ENCODE peak calls at places on chromosomes 11 and 22, in seven cellular contexts. E, M, H, D, G, P and B are unnamed samples.
A peak's percentile ranks its signal among the peaks of the same experiment; 100 is the strongest.

GRCh38 chr22:47626428-47627390 is 864.3 kb downstream of the TBC1D22A start:
- DNase-seq in H (no peak), M (no peak), G (no peak), E (no peak), P (no peak), D (no peak), B (no peak)

GRCh38 chr11:29282088-29282487 is 734.7 kb downstream of the KCNA4 start:
- DNase-seq in D (no peak), P (no peak), G (no peak), E (peak; percentile 74), M (no peak), H (no peak), B (no peak)

GRCh38 chr22:29156507-29156906 is 49.2 kb upstream of the EMID1 start:
- DNase-seq in E (no peak), D (no peak), M (peak; percentile 82), G (no peak), P (no peak), H (no peak), B (peak; percentile 64)

GRCh38 chr11:126578021-126578420 is 222.5 kb downstream of the ST3GAL4 start:
- DNase-seq in M (no peak), E (no peak), P (no peak), H (no peak), D (no peak), G (no peak), B (no peak)

GRCh38 chr11:111408789-111409727 is 30.0 kb upstream of the POU2AF1 start:
- DNase-seq in P (no peak), G (no peak), D (no peak), E (no peak), H (no peak), M (no peak), B (no peak)

GRCh38 chr11:110896358-110896757 is 184.1 kb upstream of the ARHGAP20 start:
- DNase-seq in D (no peak), E (peak; percentile 28), H (no peak), G (no peak), P (no peak), M (no peak), B (no peak)

GRCh38 chr11:29634248-29634647 is 382.6 kb downstream of the KCNA4 start:
- DNase-seq in P (no peak), D (no peak), G (no peak), M (peak; percentile 27), E (no peak), H (no peak), B (peak; percentile 8)

GRCh38 chr22:20062043-20062765 is 17.8 kb upstream of the DGCR8 start:
- DNase-seq in M (no peak), P (no peak), D (no peak), E (no peak), H (no peak), G (no peak), B (no peak)

GRCh38 chr11:114782650-114783310 is 104.5 kb downstream of the NXPE2 start:
- DNase-seq in M (no peak), H (no peak), P (no peak), E (no peak), D (no peak), G (no peak), B (no peak)

GRCh38 chr22:27132400-27132799 is 475.0 kb downstream of the MIAT start:
- DNase-seq in P (no peak), M (no peak), D (no peak), E (no peak), H (no peak), G (no peak), B (no peak)

GRCh38 chr11:131644204-131644603 is 273.8 kb downstream of the NTM start:
- DNase-seq in G (no peak), M (no peak), H (no peak), D (no peak), E (no peak), P (no peak), B (no peak)

GRCh38 chr11:32888805-32889204 is 3.8 kb upstream of the QSER1 start:
- DNase-seq in P (no peak), G (no peak), E (peak; percentile 50), D (no peak), H (no peak), M (no peak), B (no peak)

GRCh38 chr22:46381142-46381541 is 45.6 kb downstream of the TRMU start:
- DNase-seq in P (no peak), D (no peak), M (no peak), H (no peak), G (no peak), E (no peak), B (no peak)

GRCh38 chr11:70595452-70595851 is 197.1 kb downstream of the CTTN start:
- DNase-seq in H (no peak), D (no peak), E (no peak), M (no peak), P (no peak), G (no peak), B (no peak)

GRCh38 chr11:104637652-104638170 is 260.5 kb downstream of the CASP12 start:
- DNase-seq in G (no peak), M (peak; percentile 19), H (no peak), E (no peak), P (no peak), D (no peak), B (peak; percentile 9)

GRCh38 chr11:126363706-126364245 is 8.3 kb downstream of the ST3GAL4 start:
- DNase-seq in P (no peak), M (no peak), D (no peak), G (no peak), E (no peak), H (no peak), B (peak; percentile 73)

GRCh38 chr11:61773356-61773755 is 19.0 kb downstream of the TMEM258 start:
- DNase-seq in D (no peak), G (no peak), P (no peak), E (no peak), M (no peak), H (no peak), B (peak; percentile 43)

GRCh38 chr11:10623797-10624761 is 55.6 kb upstream of the LYVE1 start:
- DNase-seq in E (no peak), M (peak; percentile 83), P (no peak), H (no peak), D (no peak), G (no peak), B (no peak)

GRCh38 chr11:67357831-67358555 is 4.6 kb upstream of the POLD4 start:
- DNase-seq in E (no peak), H (no peak), P (no peak), G (no peak), M (no peak), D (no peak), B (no peak)

GRCh38 chr11:20459865-20460264 is 72.3 kb downstream of the PRMT3 start:
- DNase-seq in D (no peak), E (no peak), P (no peak), G (no peak), M (no peak), H (no peak), B (no peak)

GRCh38 chr11:6418199-6418957 is 516 bp downstream of the APBB1 start:
- DNase-seq in D (no peak), P (peak; percentile 23), M (peak; percentile 76), G (no peak), H (no peak), E (no peak), B (peak; percentile 76)

GRCh38 chr22:30868663-30869385 is 99.8 kb downstream of the MORC2 start:
- DNase-seq in M (no peak), E (no peak), H (no peak), P (no peak), G (peak; percentile 6), D (no peak), B (no peak)

GRCh38 chr11:101741479-101742175 is 157.8 kb upstream of the TRPC6 start:
- DNase-seq in P (no peak), H (no peak), E (no peak), D (no peak), M (no peak), G (no peak), B (no peak)

GRCh38 chr11:66371627-66372415 is at the start of gene SLC29A2:
- DNase-seq in H (peak; percentile 64), P (peak; percentile 87), M (peak; percentile 98), D (peak; percentile 44), G (peak; percentile 88), E (no peak), B (peak; percentile 97)

GRCh38 chr11:32333335-32333991 is 101.9 kb downstream of the WT1 start:
- DNase-seq in E (no peak), P (no peak), D (no peak), M (peak; percentile 81), G (peak; percentile 54), H (no peak), B (peak; percentile 72)

GRCh38 chr22:24514241-24515024 is 19.3 kb downstream of the UPB1 start:
- DNase-seq in P (no peak), E (no peak), G (peak; percentile 46), H (no peak), M (no peak), D (no peak), B (no peak)

GRCh38 chr11:16804104-16804947 is 65.9 kb downstream of the C11orf58 start:
- DNase-seq in H (no peak), M (no peak), D (no peak), E (no peak), G (peak; percentile 68), P (no peak), B (no peak)

GRCh38 chr11:42315846-42316245 is 856.4 kb upstream of the LRRC4C start:
- DNase-seq in G (no peak), D (no peak), M (no peak), E (no peak), P (no peak), H (no peak), B (no peak)

GRCh38 chr11:6606471-6607189 is 3.1 kb downstream of the ILK start:
- DNase-seq in H (no peak), P (peak; percentile 16), E (peak; percentile 67), M (peak; percentile 97), G (peak; percentile 95), D (peak; percentile 37), B (peak; percentile 95)

GRCh38 chr22:29629382-29630179 is 26.1 kb downstream of the NF2 start:
- DNase-seq in D (no peak), H (no peak), P (no peak), E (no peak), G (no peak), M (no peak), B (no peak)

GRCh38 chr11:45560935-45561330 is 104.5 kb downstream of the CHST1 start:
- DNase-seq in E (no peak), H (no peak), G (no peak), D (no peak), P (no peak), M (no peak), B (no peak)

GRCh38 chr11:12675951-12676711 is 1.9 kb downstream of the TEAD1 start:
- DNase-seq in H (no peak), P (no peak), M (no peak), E (no peak), D (no peak), G (no peak), B (peak; percentile 54)